ENCODE peak calls at places on chromosomes 4 and X, in five cellular contexts. I, L, X, C and R are unnamed samples.

GRCh38 chr4:24472514-24473308 is 111.6 kb downstream of the DHX15 start:
- DNase-seq in X (peak; percentile 74), C (peak; percentile 82), L (peak; percentile 91), I (no peak), R (peak; percentile 74)

GRCh38 chr4:165810726-165811125 is 62.3 kb upstream of the TLL1 start:
- DNase-seq in I (no peak), X (no peak), C (no peak), L (no peak), R (no peak)

GRCh38 chr4:180665481-180665880 is 1577.7 kb upstream of the TENM3 start:
- DNase-seq in X (no peak), L (no peak), I (no peak), C (no peak), R (no peak)

GRCh38 chr4:5539584-5539983 is 168.8 kb downstream of the EVC2 start:
- DNase-seq in C (no peak), I (no peak), L (no peak), X (no peak), R (no peak)

GRCh38 chr4:102843938-102844337 is 16.6 kb upstream of the UBE2D3 start:
- DNase-seq in X (no peak), C (no peak), L (peak; percentile 45), I (no peak), R (no peak)

GRCh38 chr4:145719752-145720624 is 40.0 kb downstream of the C4orf51 start:
- DNase-seq in L (no peak), C (no peak), X (no peak), I (peak; percentile 31), R (no peak)

GRCh38 chr4:64158648-64159326 is 250.5 kb downstream of the TECRL start:
- DNase-seq in C (peak; percentile 67), I (peak; percentile 19), X (peak; percentile 60), L (peak; percentile 28), R (peak; percentile 22)

GRCh38 chr4:15466596-15466995 is 3.1 kb upstream of the CC2D2A start:
- DNase-seq in C (no peak), L (no peak), I (no peak), X (no peak), R (no peak)

GRCh38 chr4:10160280-10160856 is 43.8 kb upstream of the WDR1 start:
- DNase-seq in X (peak; percentile 68), L (no peak), I (no peak), C (peak; percentile 13), R (peak; percentile 24)

GRCh38 chr4:125722009-125722408 is 407.3 kb downstream of the FAT4 start:
- DNase-seq in C (no peak), X (no peak), I (no peak), L (no peak), R (no peak)

GRCh38 chr4:77795339-77795738 is 23.8 kb downstream of the CNOT6L start:
- DNase-seq in C (no peak), I (no peak), X (no peak), L (no peak), R (no peak)

GRCh38 chr4:48223633-48224295 is 45.9 kb downstream of the TEC start:
- DNase-seq in X (no peak), C (peak; percentile 2), L (no peak), I (no peak), R (peak; percentile 11)

GRCh38 chr4:161359491-161359890 is 804.3 kb downstream of the FSTL5 start:
- DNase-seq in X (no peak), L (no peak), C (peak; percentile 14), I (peak; percentile 11), R (no peak)

GRCh38 chr4:25879091-25879584 is 16.4 kb upstream of the SEL1L3 start:
- DNase-seq in L (no peak), C (no peak), X (no peak), I (no peak), R (no peak)

GRCh38 chr4:138439143-138439581 is 197.0 kb upstream of the SLC7A11 start:
- DNase-seq in X (no peak), C (no peak), I (no peak), L (no peak), R (peak; percentile 4)

GRCh38 chrX:120452131-120452530 is 17.0 kb downstream of the LAMP2 start:
- DNase-seq in X (peak; percentile 57), L (peak; percentile 50), I (no peak), C (peak; percentile 22), R (peak; percentile 26)

GRCh38 chr4:86549163-86549788 is 44.8 kb upstream of the PTPN13 start:
- DNase-seq in X (no peak), L (no peak), C (no peak), I (no peak), R (peak; percentile 65)

GRCh38 chrX:8636442-8636841 is 95.5 kb downstream of the ANOS1 start:
- DNase-seq in C (no peak), I (no peak), L (no peak), X (no peak), R (no peak)

GRCh38 chr4:38162240-38162784 is 202.1 kb downstream of the PTTG2 start:
- DNase-seq in X (no peak), I (no peak), C (peak; percentile 76), L (peak; percentile 36), R (peak; percentile 94)

GRCh38 chr4:166622425-166622977 is 611.8 kb downstream of the SPOCK3 start:
- DNase-seq in X (no peak), I (no peak), L (no peak), C (no peak), R (no peak)

GRCh38 chr4:10077492-10078335 is 38.9 kb downstream of the WDR1 start:
- DNase-seq in X (no peak), L (no peak), I (no peak), C (no peak), R (no peak)

GRCh38 chr4:11650801-11651596 is 222.3 kb upstream of the HS3ST1 start:
- DNase-seq in I (no peak), L (no peak), C (peak; percentile 41), X (no peak), R (peak; percentile 71)

GRCh38 chr4:2638730-2639129 is 102.3 kb downstream of the FAM193A start:
- DNase-seq in C (no peak), X (no peak), L (no peak), I (no peak), R (no peak)
- TF ChIP-seq RCOR1 in C (no peak), X (no peak), L (no peak), I (no peak), R (no peak)

DNA sequence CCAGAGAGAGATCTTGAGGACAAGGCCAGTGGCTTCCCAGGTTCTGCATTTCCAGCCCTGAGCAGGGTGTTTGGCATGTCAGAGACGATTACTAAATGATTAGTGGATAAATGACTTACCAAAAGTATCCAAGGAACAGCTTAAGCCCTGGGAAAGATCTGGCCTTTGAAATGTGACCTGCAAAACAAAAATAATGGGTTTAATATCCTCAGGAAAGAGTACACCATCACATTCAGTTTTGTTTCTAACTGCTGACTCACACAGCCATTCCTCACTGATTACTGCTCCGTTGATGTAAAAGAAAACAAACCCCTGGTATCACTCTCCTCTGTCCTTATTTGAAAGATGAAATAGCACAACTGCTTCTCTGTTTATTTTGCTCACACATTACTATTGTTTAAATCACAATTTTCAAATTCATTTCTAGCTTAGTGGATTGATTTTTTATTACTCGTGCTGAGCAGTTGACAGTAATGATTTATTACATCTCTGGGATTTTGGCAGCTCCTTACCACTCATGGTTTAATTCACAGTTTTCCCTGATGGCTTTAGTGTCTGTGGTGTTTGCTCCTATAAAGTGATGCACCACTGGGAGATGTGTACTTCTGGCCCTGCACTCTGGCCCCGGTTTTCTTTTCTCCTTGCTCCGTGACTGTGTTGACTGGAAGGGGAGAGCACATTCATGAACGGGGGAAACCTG is 117.0 kb downstream of the CBLL2 start:
- DNase-seq in I (no peak), X (no peak), C (peak; percentile 11), L (no peak), R (peak; percentile 83)
- H3K4me2 ChIP-seq in I (no peak overlapping the region), X (no peak overlapping the region), C (peak overlapping the region; percentile 44), L (peak overlapping the region; percentile 13), R (peak overlapping the region; percentile 37)

GRCh38 chrX:63713510-63713909 is 71.5 kb downstream of the ARHGEF9 start:
- DNase-seq in L (no peak), C (no peak), X (no peak), I (no peak), R (peak; percentile 9)
- TF ChIP-seq RCOR1 in L (no peak), C (no peak), X (no peak), I (no peak), R (no peak)

DNA sequence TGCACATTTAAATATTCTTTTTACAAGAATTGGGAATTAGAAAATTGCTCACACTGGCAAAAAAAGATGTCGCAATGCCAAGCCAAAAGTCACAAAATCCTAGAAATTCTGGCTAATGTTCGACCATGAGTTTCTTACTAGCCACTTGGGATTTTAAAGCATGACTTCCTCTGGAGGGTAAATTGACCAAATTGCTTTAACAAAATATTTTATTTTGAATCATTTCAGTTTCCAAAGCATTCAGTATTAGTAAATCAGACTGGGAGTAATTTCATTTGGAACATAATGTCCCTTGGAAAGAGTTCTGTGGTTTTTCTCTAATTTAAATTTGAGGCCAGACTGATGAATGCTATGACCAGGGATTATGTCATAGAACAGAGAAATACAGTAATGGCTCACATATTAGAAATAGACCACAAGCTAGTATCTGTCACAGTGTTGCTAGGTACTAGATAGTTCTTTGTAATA is 7.6 kb upstream of the CXCL5 start:
- DNase-seq in L (no peak), X (no peak), I (no peak), C (peak; percentile 37), R (peak; percentile 38)
- H3K4me2 ChIP-seq in L (no peak overlapping the region), X (no peak overlapping the region), I (no peak overlapping the region), C (peak overlapping the region; percentile 66), R (no peak overlapping the region)

DNA sequence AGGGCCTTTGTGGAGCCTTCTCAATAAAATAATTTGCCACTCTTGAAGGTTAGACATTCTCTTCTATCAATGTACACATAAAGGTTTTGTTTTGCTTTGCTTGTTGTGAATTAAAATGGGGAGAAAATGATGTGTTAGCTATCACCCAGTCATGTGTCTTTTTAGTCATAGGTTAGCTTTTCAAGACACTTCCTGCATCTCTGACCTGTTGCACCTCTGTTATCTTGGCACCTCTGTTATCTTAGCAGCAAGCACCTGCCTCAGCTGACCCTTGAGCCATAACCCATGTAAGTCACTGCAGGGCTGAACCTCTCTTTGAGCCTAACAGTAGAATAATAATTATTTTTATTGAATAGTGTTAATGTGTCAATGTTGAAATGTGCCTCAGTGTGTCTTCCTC is 1.0 kb downstream of the TMEM144 start:
- DNase-seq in X (peak; percentile 53), L (no peak), C (peak; percentile 18), I (no peak), R (no peak)
- TF ChIP-seq RCOR1 in X (no peak), L (no peak), C (no peak), I (no peak), R (no peak)

GRCh38 chr4:111689214-111689613 is 456.0 kb upstream of the FAM241A start:
- DNase-seq in C (peak; percentile 18), L (no peak), X (no peak), I (no peak), R (peak; percentile 14)
- H3K4me2 ChIP-seq in C (peak overlapping the region; percentile 26), L (no peak overlapping the region), X (no peak overlapping the region), I (no peak overlapping the region), R (no peak overlapping the region)

GRCh38 chrX:39724544-39724943 is 373.2 kb downstream of the BCOR start:
- DNase-seq in X (no peak), I (no peak), L (no peak), C (no peak), R (no peak)
- TF ChIP-seq RCOR1 in X (no peak), I (no peak), L (no peak), C (no peak), R (no peak)

GRCh38 chr4:170229021-170229420 is 139.3 kb upstream of the AADAT start:
- DNase-seq in X (no peak), I (no peak), C (no peak), L (no peak), R (no peak)
- H3K4me2 ChIP-seq in X (no peak overlapping the region), I (no peak overlapping the region), C (no peak overlapping the region), L (no peak overlapping the region), R (no peak overlapping the region)